ENCODE peak calls at places on chromosomes 7 and 10, in seven cellular contexts. D is KBM-7, F is posterior cingulate gyrus, J is mammary epithelial cell, A is NCI-H1436, M is RWPE1, E is astrocyte of the spinal cord. R is an unnamed sample.

GRCh38 chr7:117047496-117047895 is 94.2 kb downstream of the ST7 start:
- DNase-seq in D (no peak), F (no peak), J (no peak), A (no peak), M (no peak), E (no peak), R (no peak)

GRCh38 chr10:71279590-71280170 is 39.4 kb upstream of the SLC29A3 start:
- DNase-seq in D (no peak), F (no peak), J (no peak), A (no peak), M (no peak), E (no peak), R (no peak)

GRCh38 chr7:155344270-155344617 is 46.6 kb downstream of the INSIG1 start:
- DNase-seq in D (no peak), F (no peak), J (no peak), A (no peak), M (no peak), E (no peak), R (no peak)

GRCh38 chr10:120732643-120733313 is 118.4 kb upstream of the WDR11 start:
- DNase-seq in D (peak), F (no peak), J (peak), A (no peak), M (peak), E (no peak), R (peak)

GRCh38 chr7:127270093-127270492 is 17.4 kb upstream of the GRM8 start:
- DNase-seq in D (no peak), F (no peak), J (no peak), A (no peak), M (no peak), E (no peak), R (no peak)

GRCh38 chr7:63117-63480 is 129.3 kb upstream of the FAM20C start:
- DNase-seq in D (no peak), F (no peak), J (no peak), A (no peak), M (no peak), E (no peak), R (no peak)

GRCh38 chr7:36088966-36089365 is 64.1 kb upstream of the EEPD1 start:
- DNase-seq in D (no peak), F (no peak), J (no peak), A (no peak), M (no peak), E (no peak), R (no peak)

GRCh38 chr7:104979167-104979841 is 34.7 kb upstream of the KMT2E start:
- DNase-seq in D (peak), F (no peak), J (peak), A (no peak), M (no peak), E (peak), R (peak)

GRCh38 chr7:44305564-44306507 is 19.6 kb downstream of the CAMK2B start:
- DNase-seq in D (no peak), F (no peak), J (no peak), A (no peak), M (no peak), E (no peak), R (peak)

GRCh38 chr10:128083191-128083895 is 42.9 kb downstream of the MKI67 start:
- DNase-seq in D (no peak), F (no peak), J (no peak), A (no peak), M (no peak), E (no peak), R (no peak)

GRCh38 chr7:107167483-107168232 is 1.1 kb upstream of the HBP1 start:
- DNase-seq in D (peak), F (no peak), J (peak), A (peak), M (peak), E (peak), R (peak)

GRCh38 chr10:129952771-129953489 is 11.1 kb downstream of the EBF3 start:
- DNase-seq in D (no peak), F (no peak), J (no peak), A (no peak), M (no peak), E (no peak), R (no peak)

GRCh38 chr10:121566755-121567154 is 31.5 kb downstream of the FGFR2 start:
- DNase-seq in D (no peak), F (no peak), J (no peak), A (no peak), M (no peak), E (no peak), R (no peak)